ENCODE peak calls at places on chromosome 17, in six cellular contexts. E is A549, O is K562, Z is IMR-90, R is HepG2, I is GM12878. L is an unnamed sample.

GRCh38 chr17:55241097-55241496 is 23.7 kb upstream of the HLF start:
- DNase-seq in E (no peak), O (no peak), Z (no peak), R (no peak), I (no peak), L (no peak)

GRCh38 chr17:30336369-30337171 is 2.7 kb upstream of the TMIGD1 start:
- DNase-seq in E (peak), O (peak), Z (peak), R (peak), I (no peak), L (peak)

GRCh38 chr17:79956853-79957252 is 78.8 kb downstream of the TBC1D16 start:
- DNase-seq in E (no peak), O (no peak), Z (no peak), R (no peak), I (no peak), L (no peak)

GRCh38 chr17:78879679-78880186 is 23.3 kb downstream of the CEP295NL start:
- DNase-seq in E (no peak), O (peak), Z (peak), R (no peak), I (no peak), L (no peak)

GRCh38 chr17:38870259-38871165 is 654 bp downstream of the LASP1 start:
- DNase-seq in E (peak), O (peak), Z (peak), R (peak), I (no peak), L (no peak)

GRCh38 chr17:82076785-82077591 is 11.4 kb upstream of the DUS1L start:
- DNase-seq in E (no peak), O (no peak), Z (no peak), R (peak), I (no peak), L (no peak)

GRCh38 chr17:45752246-45752645 is 31.9 kb upstream of the CRHR1 start:
- DNase-seq in E (no peak), O (no peak), Z (no peak), R (no peak), I (no peak), L (no peak)

GRCh38 chr17:21814776-21815175 is 122.5 kb downstream of the KCNJ18 start:
- DNase-seq in E (no peak), O (peak), Z (no peak), R (no peak), I (no peak), L (no peak)

GRCh38 chr17:13003454-13003851 is 14.4 kb downstream of the ELAC2 start:
- DNase-seq in E (no peak), O (no peak), Z (no peak), R (no peak), I (no peak), L (no peak)

GRCh38 chr17:68290268-68290954 is 516 bp downstream of the SLC16A6 start:
- DNase-seq in E (no peak), O (no peak), Z (no peak), R (no peak), I (no peak), L (peak)

GRCh38 chr17:52027620-52028019 is 130.9 kb downstream of the CA10 start:
- DNase-seq in E (peak), O (no peak), Z (no peak), R (no peak), I (no peak), L (no peak)

GRCh38 chr17:8121531-8122390 is 2.1 kb downstream of the HES7 start:
- DNase-seq in E (peak), O (peak), Z (peak), R (no peak), I (no peak), L (no peak)

GRCh38 chr17:28124962-28125361 is 82.5 kb downstream of the NLK start:
- DNase-seq in E (no peak), O (no peak), Z (no peak), R (no peak), I (no peak), L (no peak)

GRCh38 chr17:31595076-31595475 is 203.6 kb downstream of the RAB11FIP4 start:
- DNase-seq in E (no peak), O (no peak), Z (peak), R (no peak), I (no peak), L (no peak)

GRCh38 chr17:40530988-40531971 is 29.9 kb upstream of the TNS4 start:
- DNase-seq in E (no peak), O (no peak), Z (no peak), R (no peak), I (peak), L (no peak)

GRCh38 chr17:75832164-75832651 is 12.0 kb downstream of the UNC13D start:
- DNase-seq in E (no peak), O (no peak), Z (peak), R (no peak), I (no peak), L (no peak)

GRCh38 chr17:4167786-4168185 is 24.8 kb downstream of the CYB5D2 start:
- DNase-seq in E (no peak), O (no peak), Z (no peak), R (no peak), I (no peak), L (no peak)

GRCh38 chr17:2610640-2611175 is 17.3 kb downstream of the PAFAH1B1 start:
- DNase-seq in E (no peak), O (no peak), Z (no peak), R (no peak), I (no peak), L (no peak)

GRCh38 chr17:29615048-29615385 is 7.7 kb downstream of the CORO6 start:
- DNase-seq in E (no peak), O (peak), Z (no peak), R (no peak), I (no peak), L (no peak)

GRCh38 chr17:40113961-40114272 is 7.9 kb upstream of the MSL1 start:
- DNase-seq in E (no peak), O (no peak), Z (peak), R (no peak), I (no peak), L (no peak)

GRCh38 chr17:73342057-73342522 is 30.3 kb upstream of the CDC42EP4 start:
- DNase-seq in E (peak), O (no peak), Z (peak), R (no peak), I (peak), L (no peak)

GRCh38 chr17:21194688-21195087 is 19.3 kb downstream of the TMEM11 start:
- DNase-seq in E (no peak), O (no peak), Z (peak), R (no peak), I (no peak), L (no peak)

GRCh38 chr17:40629850-40630249 is 17.8 kb downstream of the SMARCE1 start:
- DNase-seq in E (no peak), O (no peak), Z (no peak), R (no peak), I (no peak), L (no peak)

GRCh38 chr17:4199818-4200402 is 56.9 kb downstream of the CYB5D2 start:
- DNase-seq in E (peak), O (peak), Z (peak), R (peak), I (no peak), L (peak)

GRCh38 chr17:49887086-49887743 is 39.3 kb upstream of the TAC4 start:
- DNase-seq in E (no peak), O (no peak), Z (no peak), R (peak), I (no peak), L (no peak)
- TF ChIP-seq BHLHE40 in E (no peak), O (no peak), Z (no peak), R (no peak), I (no peak), L (no peak)

DNA sequence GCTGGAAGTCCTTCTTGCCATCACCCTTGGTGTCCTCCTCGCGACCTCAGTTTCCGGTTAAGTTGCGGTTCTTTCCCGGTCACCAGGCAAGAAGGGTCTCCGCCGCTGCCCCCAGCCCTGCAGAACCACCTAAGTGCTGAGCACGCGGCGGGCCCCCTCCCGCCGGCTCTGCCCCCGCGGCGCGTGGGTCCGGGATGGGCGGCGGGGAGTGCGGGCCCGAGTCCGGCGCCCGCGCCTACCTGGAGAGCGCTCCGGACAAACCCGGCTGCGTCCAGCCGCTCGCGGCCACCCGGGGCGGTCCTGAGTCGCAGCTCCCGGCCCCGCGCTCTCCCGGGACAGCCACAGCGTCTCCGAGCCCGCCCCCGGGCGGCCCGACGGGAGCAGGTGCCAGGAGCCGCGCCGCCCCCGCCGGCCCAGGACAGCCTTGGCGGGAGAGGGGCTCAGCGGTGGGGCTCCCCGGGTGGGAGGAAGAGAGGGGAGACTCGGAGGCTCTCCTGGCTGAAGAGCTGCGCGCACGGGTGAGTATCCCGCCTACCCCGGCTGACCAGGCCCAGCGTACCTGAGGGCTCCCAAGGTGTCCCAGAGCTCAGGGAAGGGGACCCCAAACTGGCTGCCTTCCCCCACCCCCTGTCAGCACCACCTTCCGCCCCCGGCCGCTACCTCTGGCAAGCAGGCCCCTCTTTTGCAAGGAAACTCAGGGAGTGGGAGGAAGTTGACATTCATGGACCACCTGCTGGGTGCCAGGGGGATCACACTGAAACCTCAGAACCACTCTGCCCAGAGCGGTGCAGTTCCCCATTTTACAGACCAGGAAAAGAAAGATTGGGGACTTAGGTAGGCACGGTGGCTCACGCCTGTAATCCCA is 22.2 kb upstream of the C17orf113 start:
- DNase-seq in E (no peak), O (peak), Z (no peak), R (no peak), I (no peak), L (no peak)
- TF ChIP-seq BHLHE40 in E (no peak), O (no peak), Z (no peak), R (no peak), I (no peak), L (no peak)

GRCh38 chr17:36129616-36130015 is 26.0 kb downstream of the CCL4 start:
- DNase-seq in E (no peak), O (no peak), Z (no peak), R (no peak), I (no peak), L (no peak)

GRCh38 chr17:36127882-36128369 is 24.3 kb downstream of the CCL4 start:
- DNase-seq in E (no peak), O (no peak), Z (no peak), R (no peak), I (no peak), L (no peak)

GRCh38 chr17:36127199-36127881 is 23.7 kb downstream of the CCL4 start:
- DNase-seq in E (no peak), O (no peak), Z (no peak), R (no peak), I (peak), L (no peak)

GRCh38 chr17:36131436-36131835 is 27.8 kb downstream of the CCL4 start:
- DNase-seq in E (no peak), O (no peak), Z (no peak), R (no peak), I (no peak), L (no peak)

GRCh38 chr17:36128411-36128978 is 24.9 kb downstream of the CCL4 start:
- DNase-seq in E (no peak), O (no peak), Z (no peak), R (no peak), I (no peak), L (no peak)
- TF ChIP-seq BHLHE40 in E (no peak), O (no peak), Z (no peak), R (no peak), I (no peak), L (no peak)

GRCh38 chr17:47669060-47669459 is 19.3 kb downstream of the KPNB1 start:
- DNase-seq in E (no peak), O (no peak), Z (no peak), R (no peak), I (no peak), L (no peak)

GRCh38 chr17:47670064-47670463 is 20.3 kb downstream of the KPNB1 start:
- DNase-seq in E (no peak), O (no peak), Z (no peak), R (no peak), I (no peak), L (no peak)

GRCh38 chr17:47665655-47666054 is 15.9 kb downstream of the KPNB1 start:
- DNase-seq in E (no peak), O (no peak), Z (peak), R (no peak), I (no peak), L (no peak)

GRCh38 chr17:47660064-47660492 is 10.4 kb downstream of the KPNB1 start:
- DNase-seq in E (no peak), O (no peak), Z (no peak), R (no peak), I (peak), L (no peak)

GRCh38 chr17:47663997-47664941 is 14.6 kb downstream of the KPNB1 start:
- DNase-seq in E (peak), O (peak), Z (peak), R (peak), I (peak), L (peak)
- TF ChIP-seq BHLHE40 in E (no peak), O (peak), Z (no peak), R (no peak), I (peak), L (no peak)